ENCODE peak calls at places on chromosomes 16 and 17, in nine cellular contexts. One of them, this sample, is unnamed.

GRCh38 chr17:57619061-57619937 is 125.8 kb downstream of the CCDC182 start:
- DNase-seq in transverse colon: no peak
- DNase-seq in nephron progenitor cell: no peak
- DNase-seq in tibial artery: peak; percentile 40
- DNase-seq in AG09319: no peak
- DNase-seq in CD8-positive, alpha-beta T cell: no peak
- DNase-seq in choroid plexus epithelial cell: peak; percentile 45
- DNase-seq in Calu3: no peak
- DNase-seq in HepG2: no peak
- DNase-seq in this sample: no peak

GRCh38 chr16:11225677-11226549 is 30.1 kb downstream of the SOCS1 start:
- DNase-seq in transverse colon: no peak
- DNase-seq in nephron progenitor cell: no peak
- DNase-seq in tibial artery: no peak
- DNase-seq in AG09319: no peak
- DNase-seq in CD8-positive, alpha-beta T cell: no peak
- DNase-seq in choroid plexus epithelial cell: no peak
- DNase-seq in Calu3: no peak
- DNase-seq in HepG2: no peak
- DNase-seq in this sample: no peak

GRCh38 chr17:61457226-61457983 is 5.2 kb downstream of the TBX4 start:
- DNase-seq in transverse colon: no peak
- DNase-seq in nephron progenitor cell: peak; percentile 44
- DNase-seq in tibial artery: no peak
- DNase-seq in AG09319: no peak
- DNase-seq in CD8-positive, alpha-beta T cell: no peak
- DNase-seq in choroid plexus epithelial cell: no peak
- DNase-seq in Calu3: no peak
- DNase-seq in HepG2: no peak
- DNase-seq in this sample: no peak

GRCh38 chr17:77097772-77098171 is 43.0 kb upstream of the SEC14L1 start:
- DNase-seq in transverse colon: no peak
- DNase-seq in nephron progenitor cell: no peak
- DNase-seq in tibial artery: no peak
- DNase-seq in AG09319: no peak
- DNase-seq in CD8-positive, alpha-beta T cell: no peak
- DNase-seq in choroid plexus epithelial cell: peak; percentile 60
- DNase-seq in Calu3: no peak
- DNase-seq in HepG2: no peak
- DNase-seq in this sample: no peak

GRCh38 chr16:89210904-89211515 is 6.5 kb upstream of the ZNF778 start:
- DNase-seq in transverse colon: no peak
- DNase-seq in nephron progenitor cell: no peak
- DNase-seq in tibial artery: no peak
- DNase-seq in AG09319: no peak
- DNase-seq in CD8-positive, alpha-beta T cell: no peak
- DNase-seq in choroid plexus epithelial cell: no peak
- DNase-seq in Calu3: no peak
- DNase-seq in HepG2: no peak
- DNase-seq in this sample: no peak

GRCh38 chr16:81945665-81946064 is 65.6 kb downstream of the SDR42E1 start:
- DNase-seq in transverse colon: no peak
- DNase-seq in nephron progenitor cell: no peak
- DNase-seq in tibial artery: peak; percentile 9
- DNase-seq in AG09319: peak; percentile 25
- DNase-seq in CD8-positive, alpha-beta T cell: no peak
- DNase-seq in choroid plexus epithelial cell: peak; percentile 27
- DNase-seq in Calu3: no peak
- DNase-seq in HepG2: no peak
- DNase-seq in this sample: peak; percentile 11

GRCh38 chr16:48895142-48895541 is 285.2 kb upstream of the N4BP1 start:
- DNase-seq in transverse colon: no peak
- DNase-seq in nephron progenitor cell: peak; percentile 29
- DNase-seq in tibial artery: no peak
- DNase-seq in AG09319: no peak
- DNase-seq in CD8-positive, alpha-beta T cell: no peak
- DNase-seq in choroid plexus epithelial cell: no peak
- DNase-seq in Calu3: no peak
- DNase-seq in HepG2: no peak
- DNase-seq in this sample: no peak

GRCh38 chr17:74519951-74520553 is 11.2 kb downstream of the CD300LB start:
- DNase-seq in transverse colon: peak; percentile 16
- DNase-seq in nephron progenitor cell: no peak
- DNase-seq in tibial artery: peak; percentile 68
- DNase-seq in AG09319: no peak
- DNase-seq in CD8-positive, alpha-beta T cell: no peak
- DNase-seq in choroid plexus epithelial cell: no peak
- DNase-seq in Calu3: no peak
- DNase-seq in HepG2: no peak
- DNase-seq in this sample: no peak

GRCh38 chr16:66269631-66270332 is 96.7 kb upstream of the CDH5 start:
- DNase-seq in transverse colon: no peak
- DNase-seq in nephron progenitor cell: no peak
- DNase-seq in tibial artery: no peak
- DNase-seq in AG09319: no peak
- DNase-seq in CD8-positive, alpha-beta T cell: no peak
- DNase-seq in choroid plexus epithelial cell: no peak
- DNase-seq in Calu3: no peak
- DNase-seq in HepG2: no peak
- DNase-seq in this sample: no peak

GRCh38 chr16:58306327-58306726 is 11.5 kb upstream of the PRSS54 start:
- DNase-seq in transverse colon: peak; percentile 60
- DNase-seq in nephron progenitor cell: no peak
- DNase-seq in tibial artery: no peak
- DNase-seq in AG09319: peak; percentile 19
- DNase-seq in CD8-positive, alpha-beta T cell: peak; percentile 5
- DNase-seq in choroid plexus epithelial cell: peak; percentile 72
- DNase-seq in Calu3: peak; percentile 36
- DNase-seq in HepG2: peak; percentile 15
- DNase-seq in this sample: peak; percentile 38

GRCh38 chr16:24935336-24935735 is 79.8 kb downstream of the ARHGAP17 start:
- DNase-seq in transverse colon: no peak
- DNase-seq in nephron progenitor cell: no peak
- DNase-seq in tibial artery: no peak
- DNase-seq in AG09319: no peak
- DNase-seq in CD8-positive, alpha-beta T cell: no peak
- DNase-seq in choroid plexus epithelial cell: no peak
- DNase-seq in Calu3: no peak
- DNase-seq in HepG2: no peak
- DNase-seq in this sample: no peak

GRCh38 chr16:23905027-23905426 is 69.2 kb downstream of the PRKCB start:
- DNase-seq in transverse colon: peak; percentile 21
- DNase-seq in nephron progenitor cell: peak; percentile 41
- DNase-seq in tibial artery: peak; percentile 70
- DNase-seq in AG09319: no peak
- DNase-seq in CD8-positive, alpha-beta T cell: no peak
- DNase-seq in choroid plexus epithelial cell: peak; percentile 55
- DNase-seq in Calu3: no peak
- DNase-seq in HepG2: no peak
- DNase-seq in this sample: peak; percentile 56

GRCh38 chr17:46851029-46851741 is at the start of gene WNT9B:
- DNase-seq in transverse colon: peak; percentile 75
- DNase-seq in nephron progenitor cell: peak; percentile 70
- DNase-seq in tibial artery: no peak
- DNase-seq in AG09319: no peak
- DNase-seq in CD8-positive, alpha-beta T cell: no peak
- DNase-seq in choroid plexus epithelial cell: no peak
- DNase-seq in Calu3: peak; percentile 64
- DNase-seq in HepG2: peak; percentile 48
- DNase-seq in this sample: no peak

GRCh38 chr16:73965591-73965990 is 331.0 kb upstream of the PSMD7 start:
- DNase-seq in transverse colon: no peak
- DNase-seq in nephron progenitor cell: no peak
- DNase-seq in tibial artery: no peak
- DNase-seq in AG09319: no peak
- DNase-seq in CD8-positive, alpha-beta T cell: no peak
- DNase-seq in choroid plexus epithelial cell: no peak
- DNase-seq in Calu3: no peak
- DNase-seq in HepG2: no peak
- DNase-seq in this sample: no peak

GRCh38 chr16:73966851-73967250 is 329.8 kb upstream of the PSMD7 start:
- DNase-seq in transverse colon: no peak
- DNase-seq in nephron progenitor cell: no peak
- DNase-seq in tibial artery: no peak
- DNase-seq in AG09319: no peak
- DNase-seq in CD8-positive, alpha-beta T cell: no peak
- DNase-seq in choroid plexus epithelial cell: no peak
- DNase-seq in Calu3: no peak
- DNase-seq in HepG2: no peak
- DNase-seq in this sample: no peak
- TF ChIP-seq CTCF in transverse colon: no peak
- TF ChIP-seq CTCF in nephron progenitor cell: no peak
- TF ChIP-seq CTCF in tibial artery: no peak
- TF ChIP-seq CTCF in AG09319: no peak
- TF ChIP-seq CTCF in CD8-positive, alpha-beta T cell: no peak
- TF ChIP-seq CTCF in choroid plexus epithelial cell: no peak
- TF ChIP-seq CTCF in Calu3: no peak
- TF ChIP-seq CTCF in HepG2: no peak
- TF ChIP-seq CTCF in this sample: no peak

GRCh38 chr17:67273900-67274299 is 28.9 kb upstream of the HELZ start:
- DNase-seq in transverse colon: no peak
- DNase-seq in nephron progenitor cell: no peak
- DNase-seq in tibial artery: no peak
- DNase-seq in AG09319: no peak
- DNase-seq in CD8-positive, alpha-beta T cell: no peak
- DNase-seq in choroid plexus epithelial cell: no peak
- DNase-seq in Calu3: no peak
- DNase-seq in HepG2: no peak
- DNase-seq in this sample: no peak

GRCh38 chr17:67274466-67274865 is 29.5 kb upstream of the HELZ start:
- DNase-seq in transverse colon: no peak
- DNase-seq in nephron progenitor cell: no peak
- DNase-seq in tibial artery: no peak
- DNase-seq in AG09319: no peak
- DNase-seq in CD8-positive, alpha-beta T cell: no peak
- DNase-seq in choroid plexus epithelial cell: no peak
- DNase-seq in Calu3: no peak
- DNase-seq in HepG2: no peak
- DNase-seq in this sample: no peak

GRCh38 chr17:67278363-67278762 is 33.4 kb upstream of the HELZ start:
- DNase-seq in transverse colon: no peak
- DNase-seq in nephron progenitor cell: no peak
- DNase-seq in tibial artery: no peak
- DNase-seq in AG09319: no peak
- DNase-seq in CD8-positive, alpha-beta T cell: no peak
- DNase-seq in choroid plexus epithelial cell: no peak
- DNase-seq in Calu3: no peak
- DNase-seq in HepG2: no peak
- DNase-seq in this sample: no peak

GRCh38 chr17:67279115-67279514 is 34.1 kb upstream of the HELZ start:
- DNase-seq in transverse colon: no peak
- DNase-seq in nephron progenitor cell: no peak
- DNase-seq in tibial artery: no peak
- DNase-seq in AG09319: no peak
- DNase-seq in CD8-positive, alpha-beta T cell: no peak
- DNase-seq in choroid plexus epithelial cell: no peak
- DNase-seq in Calu3: no peak
- DNase-seq in HepG2: peak; percentile 56
- DNase-seq in this sample: no peak

DNA sequence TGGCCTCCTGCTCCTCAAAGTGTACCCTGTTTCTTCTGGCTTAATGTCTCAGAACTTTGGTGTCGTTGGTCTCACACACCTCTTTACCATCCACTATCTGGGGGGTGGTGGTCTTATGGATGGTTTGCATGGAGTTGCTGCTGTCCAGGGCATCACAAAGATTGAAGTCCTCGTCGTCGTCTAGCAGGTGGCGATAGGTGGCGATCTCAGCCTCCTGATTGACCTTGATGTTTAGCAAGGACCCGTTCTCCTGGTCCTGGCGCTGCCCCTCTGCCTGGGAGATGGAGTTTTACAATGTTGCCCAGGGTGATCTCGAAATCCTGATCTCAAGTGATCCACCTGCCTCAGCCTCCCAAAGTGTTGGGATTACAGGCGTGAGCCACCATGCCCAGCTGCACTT is 31.1 kb upstream of the HELZ start:
- DNase-seq in transverse colon: no peak
- DNase-seq in nephron progenitor cell: no peak
- DNase-seq in tibial artery: no peak
- DNase-seq in AG09319: no peak
- DNase-seq in CD8-positive, alpha-beta T cell: no peak
- DNase-seq in choroid plexus epithelial cell: no peak
- DNase-seq in Calu3: no peak
- DNase-seq in HepG2: peak; percentile 51
- DNase-seq in this sample: no peak
- TF ChIP-seq CTCF in transverse colon: no peak
- TF ChIP-seq CTCF in nephron progenitor cell: no peak
- TF ChIP-seq CTCF in tibial artery: no peak
- TF ChIP-seq CTCF in AG09319: no peak
- TF ChIP-seq CTCF in CD8-positive, alpha-beta T cell: no peak
- TF ChIP-seq CTCF in choroid plexus epithelial cell: no peak
- TF ChIP-seq CTCF in Calu3: no peak
- TF ChIP-seq CTCF in HepG2: peak; percentile 89
- TF ChIP-seq CTCF in this sample: no peak

GRCh38 chr16:6016530-6017184 is 919.1 kb upstream of the EEF2KMT start:
- DNase-seq in transverse colon: no peak
- DNase-seq in nephron progenitor cell: peak; percentile 42
- DNase-seq in tibial artery: no peak
- DNase-seq in AG09319: no peak
- DNase-seq in CD8-positive, alpha-beta T cell: no peak
- DNase-seq in choroid plexus epithelial cell: peak; percentile 43
- DNase-seq in Calu3: peak; percentile 27
- DNase-seq in HepG2: peak; percentile 29
- DNase-seq in this sample: no peak
- TF ChIP-seq CTCF in transverse colon: peak; percentile 23
- TF ChIP-seq CTCF in nephron progenitor cell: peak; percentile 60
- TF ChIP-seq CTCF in tibial artery: no peak
- TF ChIP-seq CTCF in AG09319: no peak
- TF ChIP-seq CTCF in CD8-positive, alpha-beta T cell: no peak
- TF ChIP-seq CTCF in choroid plexus epithelial cell: peak; percentile 44
- TF ChIP-seq CTCF in Calu3: peak; percentile 41
- TF ChIP-seq CTCF in HepG2: peak; percentile 57
- TF ChIP-seq CTCF in this sample: no peak

DNA sequence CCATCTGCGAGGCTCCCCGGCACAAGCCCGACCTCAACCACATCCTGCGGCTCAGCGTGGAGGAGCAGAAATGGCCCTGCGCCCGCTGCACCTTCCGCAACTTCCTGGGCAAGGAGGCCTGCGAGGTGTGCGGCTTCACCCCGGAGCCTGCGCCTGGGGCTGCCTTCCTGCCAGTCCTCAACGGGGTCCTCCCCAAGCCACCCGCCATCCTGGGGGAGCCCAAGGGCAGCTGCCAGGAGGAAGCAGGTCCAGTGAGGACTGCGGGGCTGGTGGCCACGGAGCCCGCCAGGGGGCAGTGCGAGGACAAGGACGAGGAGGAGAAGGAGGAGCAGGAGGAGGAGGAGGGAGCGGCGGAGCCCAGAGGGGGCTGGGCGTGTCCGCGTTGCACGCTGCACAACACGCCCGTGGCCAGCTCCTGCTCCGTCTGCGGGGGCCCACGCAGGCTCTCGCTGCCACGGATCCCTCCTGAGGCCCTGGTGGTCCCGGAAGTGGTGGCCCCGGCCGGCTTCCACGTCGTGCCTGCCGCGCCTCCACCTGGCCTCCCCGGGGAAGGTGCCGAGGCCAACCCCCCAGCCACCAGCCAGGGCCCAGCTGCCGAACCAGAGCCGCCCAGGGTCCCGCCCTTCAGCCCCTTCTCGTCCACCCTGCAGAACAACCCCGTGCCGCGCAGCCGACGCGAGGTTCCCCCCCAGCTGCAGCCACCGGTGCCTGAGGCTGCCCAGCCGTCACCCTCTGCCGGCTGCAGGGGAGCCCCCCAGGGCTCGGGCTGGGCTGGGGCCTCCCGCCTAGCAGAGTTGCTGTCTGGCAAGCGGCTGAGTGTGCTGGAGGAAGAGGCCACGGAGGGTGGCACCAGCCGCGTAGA is 13.1 kb upstream of the PRR35 start:
- DNase-seq in transverse colon: peak; percentile 86
- DNase-seq in nephron progenitor cell: peak; percentile 77
- DNase-seq in tibial artery: no peak
- DNase-seq in AG09319: no peak
- DNase-seq in CD8-positive, alpha-beta T cell: no peak
- DNase-seq in choroid plexus epithelial cell: no peak
- DNase-seq in Calu3: no peak
- DNase-seq in HepG2: no peak
- DNase-seq in this sample: peak; percentile 64
- TF ChIP-seq CTCF in transverse colon: peak; percentile 50
- TF ChIP-seq CTCF in nephron progenitor cell: peak; percentile 33
- TF ChIP-seq CTCF in tibial artery: peak; percentile 22
- TF ChIP-seq CTCF in AG09319: peak; percentile 45
- TF ChIP-seq CTCF in CD8-positive, alpha-beta T cell: no peak
- TF ChIP-seq CTCF in choroid plexus epithelial cell: peak; percentile 44
- TF ChIP-seq CTCF in Calu3: no peak
- TF ChIP-seq CTCF in HepG2: peak; percentile 66
- TF ChIP-seq CTCF in this sample: peak; percentile 67

This sample was measured in fibroblast of villous mesenchyme.